ENCODE peak calls at places on chromosomes 2 and 18, in six cellular contexts. G, C, D, F, A and L are unnamed samples.

GRCh38 chr2:47034973-47035609 is 119.5 kb upstream of the MCFD2 start:
- DNase-seq in A (peak), G (peak), D (no peak), C (no peak), F (no peak), L (no peak)

GRCh38 chr2:203797363-203798111 is 70.0 kb upstream of the CTLA4 start:
- DNase-seq in G (peak), D (no peak), F (no peak), C (no peak), A (no peak), L (peak)

GRCh38 chr2:186718895-186719294 is 25.0 kb downstream of the FAM171B start:
- DNase-seq in F (no peak), G (no peak), A (no peak), D (no peak), C (no peak), L (no peak)

GRCh38 chr2:165141601-165142000 is 62.2 kb downstream of the SCN3A start:
- DNase-seq in A (no peak), F (no peak), G (no peak), C (no peak), D (no peak), L (peak)

GRCh38 chr18:12060182-12060870 is 33.3 kb upstream of the ANKRD62 start:
- DNase-seq in A (no peak), G (no peak), D (no peak), F (no peak), C (no peak), L (no peak)

GRCh38 chr2:112812318-112813042 is 24.1 kb downstream of the IL1B start:
- DNase-seq in D (no peak), F (no peak), G (peak), A (peak), C (peak), L (peak)

GRCh38 chr18:5894613-5895299 is 566 bp downstream of the TMEM200C start:
- DNase-seq in D (no peak), G (peak), C (no peak), F (no peak), A (no peak), L (no peak)

GRCh38 chr2:152471499-152471898 is 136.5 kb downstream of the FMNL2 start:
- DNase-seq in G (no peak), F (no peak), C (no peak), D (no peak), A (no peak), L (no peak)

DNA sequence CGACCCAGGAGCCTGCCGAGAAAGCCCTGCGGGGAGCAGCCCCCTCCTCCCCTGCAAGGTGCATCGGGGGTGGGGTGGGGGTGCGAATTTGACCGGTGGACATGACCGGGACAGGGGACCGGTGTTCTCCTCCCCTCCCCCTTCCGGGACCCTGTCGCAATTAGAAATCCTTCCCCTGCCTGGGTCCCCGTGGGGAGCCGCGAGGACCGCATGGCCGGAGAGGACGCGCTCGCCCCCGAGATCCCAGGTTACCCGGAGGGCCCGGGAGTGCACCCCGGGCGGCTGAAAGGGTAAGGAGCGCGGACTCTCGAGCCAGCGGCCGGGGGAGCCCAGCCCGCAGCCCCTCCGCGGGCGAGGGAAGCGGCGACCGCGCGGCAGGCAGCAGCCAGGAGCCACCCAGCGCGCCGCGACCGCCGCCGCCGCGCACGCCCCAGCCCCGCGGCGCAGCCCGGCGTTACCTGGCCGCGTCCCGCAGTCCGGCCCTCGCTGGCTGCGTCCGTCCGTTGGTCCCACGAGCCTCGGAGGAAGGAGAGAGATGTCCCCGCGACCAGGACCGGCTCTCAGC is 477 bp downstream of the DLGAP1 start:
- DNase-seq in D (no peak), G (no peak), A (peak), F (no peak), C (no peak), L (no peak)
- H3K4me3 ChIP-seq in D (peak), G (no peak), A (peak), F (no peak), C (no peak), L (peak)

GRCh38 chr2:65031341-65032015 is 24.7 kb upstream of the CEP68 start:
- DNase-seq in F (peak), G (no peak), D (no peak), A (no peak), C (no peak), L (no peak)

GRCh38 chr2:65030933-65031332 is 25.3 kb upstream of the CEP68 start:
- DNase-seq in A (no peak), C (no peak), G (no peak), D (no peak), F (no peak), L (no peak)

GRCh38 chr2:65032016-65032975 is 23.9 kb upstream of the CEP68 start:
- DNase-seq in A (no peak), G (no peak), D (no peak), F (no peak), C (no peak), L (no peak)

GRCh38 chr2:65035544-65035943 is 20.7 kb upstream of the CEP68 start:
- DNase-seq in D (no peak), A (no peak), F (no peak), C (no peak), G (no peak), L (no peak)

GRCh38 chr2:65033178-65033577 is 23.0 kb upstream of the CEP68 start:
- DNase-seq in A (no peak), G (no peak), C (no peak), F (no peak), D (no peak), L (no peak)
- TF ChIP-seq CTCF in A (peak), G (no peak), C (peak), F (no peak), D (peak), L (no peak)

DNA sequence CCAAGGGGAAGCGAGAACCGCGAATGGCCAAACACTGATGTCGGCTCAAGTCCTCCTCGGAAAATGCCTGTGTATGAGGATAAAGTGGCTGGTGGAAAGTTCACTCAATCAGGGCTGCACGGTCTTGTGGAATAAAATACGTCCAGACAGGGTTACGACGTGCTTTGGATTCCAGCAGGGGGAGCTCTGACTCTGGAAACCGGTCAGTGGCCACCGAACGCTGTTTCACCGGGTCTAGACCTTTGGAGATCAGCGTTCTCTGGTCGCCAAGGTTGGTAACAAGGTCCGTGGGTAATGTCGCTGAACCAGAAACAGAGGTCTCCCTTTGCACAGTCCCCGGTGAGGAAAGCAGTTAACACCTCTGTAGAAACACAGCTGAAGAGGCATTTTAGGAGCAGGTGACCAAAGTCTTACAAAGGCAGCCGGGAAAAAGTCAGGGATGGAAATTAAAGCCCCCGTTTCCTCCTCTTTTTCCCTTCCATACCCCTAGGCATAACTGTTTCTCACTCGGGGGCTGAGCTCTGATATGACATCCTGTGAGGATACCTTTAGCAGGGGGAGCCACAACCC is 47.8 kb downstream of the CDCA7 start:
- DNase-seq in A (peak), G (peak), F (peak), D (peak), C (peak), L (peak)
- H3K4me3 ChIP-seq in A (peak), G (no peak), F (no peak), D (peak), C (peak), L (no peak)

GRCh38 chr2:106085441-106085911 is 108.6 kb downstream of the UXS1 start:
- DNase-seq in F (no peak), D (peak), C (no peak), G (peak), A (peak), L (peak)
- TF ChIP-seq CTCF in F (peak), D (no peak), C (peak), G (peak), A (peak), L (peak)

DNA sequence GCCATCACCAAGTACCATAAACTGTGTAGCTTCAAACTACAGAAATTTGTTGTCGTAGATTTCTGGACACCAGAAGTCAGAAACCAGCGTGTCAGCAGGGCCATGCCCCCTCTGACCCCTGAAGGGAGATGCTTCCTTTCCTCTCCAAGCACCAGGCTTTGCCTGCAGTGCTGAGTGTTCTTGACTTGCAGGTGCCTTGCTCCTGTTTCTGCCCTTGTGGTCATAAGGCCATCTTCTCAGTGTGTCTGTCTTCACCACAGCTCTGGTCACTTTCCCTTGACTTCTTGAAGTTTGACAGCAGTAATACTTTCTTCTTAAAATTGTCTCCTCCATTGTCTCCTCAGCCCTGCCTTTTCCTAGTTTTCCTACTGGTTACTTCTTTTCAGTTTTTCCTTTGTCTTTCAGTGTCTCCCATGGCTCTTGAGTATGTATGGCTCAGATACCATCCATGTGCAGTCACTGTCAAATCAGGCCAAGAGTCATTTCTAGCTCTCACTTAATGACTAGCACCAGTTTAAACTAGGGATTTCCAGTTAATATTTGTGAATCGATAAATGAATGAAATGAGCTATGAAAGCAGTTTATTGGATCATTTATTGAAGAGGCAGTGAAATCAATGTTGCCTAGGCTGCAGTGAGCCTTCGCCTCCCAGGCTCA is 91.2 kb upstream of the RANBP2 start:
- DNase-seq in C (no peak), D (no peak), G (no peak), A (no peak), F (no peak), L (no peak)
- H3K4me3 ChIP-seq in C (no peak), D (no peak), G (no peak), A (no peak), F (no peak), L (no peak)

GRCh38 chr18:47215554-47216138 is 35.8 kb downstream of the SKOR2 start:
- DNase-seq in D (peak), C (peak), G (peak), A (peak), F (no peak), L (peak)
- TF ChIP-seq CTCF in D (peak), C (peak), G (peak), A (peak), F (no peak), L (peak)

GRCh38 chr2:38598200-38598990 is 4.3 kb downstream of the HNRNPLL start:
- DNase-seq in C (no peak), D (no peak), A (no peak), F (no peak), G (peak), L (no peak)

GRCh38 chr2:38597115-38597514 is 5.6 kb downstream of the HNRNPLL start:
- DNase-seq in C (no peak), D (no peak), A (no peak), G (no peak), F (no peak), L (no peak)

GRCh38 chr2:38599706-38600105 is 3.0 kb downstream of the HNRNPLL start:
- DNase-seq in C (no peak), A (no peak), G (no peak), F (no peak), D (peak), L (no peak)

GRCh38 chr2:38600242-38600891 is 2.4 kb downstream of the HNRNPLL start:
- DNase-seq in D (no peak), A (peak), F (no peak), G (peak), C (no peak), L (no peak)

GRCh38 chr2:38598991-38599295 is 3.8 kb downstream of the HNRNPLL start:
- DNase-seq in F (no peak), D (no peak), A (no peak), C (no peak), G (peak), L (no peak)
- H3K4me3 ChIP-seq in F (no peak), D (no peak), A (peak), C (no peak), G (peak), L (no peak)

GRCh38 chr2:102166189-102166845 is 20.5 kb upstream of the IL1RL2 start:
- DNase-seq in F (no peak), C (peak), D (peak), G (peak), A (peak), L (peak)
- TF ChIP-seq CTCF in F (no peak), C (peak), D (peak), G (peak), A (peak), L (peak)

GRCh38 chr2:120231564-120231973 is 8.4 kb upstream of the TMEM185B start:
- DNase-seq in F (no peak), D (no peak), G (no peak), C (no peak), A (no peak), L (no peak)
- H3K4me3 ChIP-seq in F (peak), D (peak), G (no peak), C (no peak), A (no peak), L (no peak)